ENCODE peak calls at places on chromosomes 7 and 10, in seven cellular contexts. P is aorta, S is lower lobe of right lung, A is colonic mucosa, J is neural progenitor cell, V is thoracic aorta, D is left ventricle myocardium inferior. X is an unnamed sample.

GRCh38 chr10:103367379-103367781 is 396 bp upstream of the TAF5 start:
- DNase-seq in P (no peak), S (no peak), A (peak; percentile 23), J (no peak), V (no peak), D (no peak), X (no peak)

GRCh38 chr7:46616636-46617035 is 695.6 kb upstream of the IGFBP3 start:
- DNase-seq in P (no peak), S (no peak), A (no peak), J (no peak), V (no peak), D (no peak), X (no peak)

GRCh38 chr10:50360486-50360885 is 109.2 kb upstream of the ASAH2 start:
- DNase-seq in P (no peak), S (no peak), A (no peak), J (no peak), V (no peak), D (no peak), X (no peak)

GRCh38 chr10:132342553-132342952 is 10.6 kb downstream of the LRRC27 start:
- DNase-seq in P (no peak), S (no peak), A (no peak), J (no peak), V (no peak), D (no peak), X (no peak)

GRCh38 chr7:128794020-128794419 is 2.3 kb downstream of the CCDC136 start:
- DNase-seq in P (no peak), S (no peak), A (no peak), J (no peak), V (no peak), D (no peak), X (peak; percentile 10)

GRCh38 chr10:30788307-30788706 is 158.8 kb upstream of the LYZL2 start:
- DNase-seq in P (no peak), S (no peak), A (no peak), J (no peak), V (no peak), D (no peak), X (no peak)

GRCh38 chr7:35707422-35707821 is 12.5 kb upstream of the HERPUD2 start:
- DNase-seq in P (no peak), S (no peak), A (no peak), J (no peak), V (no peak), D (no peak), X (no peak)

GRCh38 chr7:55545496-55545895 is 26.8 kb downstream of the VOPP1 start:
- DNase-seq in P (no peak), S (no peak), A (no peak), J (no peak), V (no peak), D (no peak), X (no peak)

GRCh38 chr7:1291040-1291689 is 58.5 kb downstream of the UNCX start:
- DNase-seq in P (peak; percentile 37), S (peak; percentile 35), A (no peak), J (no peak), V (no peak), D (no peak), X (no peak)

GRCh38 chr7:107045195-107045960 is 873 bp downstream of the PRKAR2B start:
- DNase-seq in P (no peak), S (no peak), A (no peak), J (peak; percentile 52), V (no peak), D (no peak), X (no peak)

GRCh38 chr10:96044686-96045085 is 1.3 kb downstream of the CCNJ start:
- DNase-seq in P (no peak), S (no peak), A (peak; percentile 19), J (peak; percentile 31), V (no peak), D (no peak), X (no peak)

GRCh38 chr10:132257271-132257670 is 50.5 kb downstream of the STK32C start:
- DNase-seq in P (no peak), S (no peak), A (no peak), J (no peak), V (no peak), D (no peak), X (no peak)

GRCh38 chr7:131110294-131111080 is 217.2 kb upstream of the MKLN1 start:
- DNase-seq in P (no peak), S (no peak), A (peak; percentile 32), J (peak; percentile 13), V (no peak), D (no peak), X (no peak)

GRCh38 chr10:24681476-24682088 is 42.1 kb downstream of the ARHGAP21 start:
- DNase-seq in P (no peak), S (no peak), A (peak; percentile 41), J (no peak), V (no peak), D (no peak), X (no peak)

GRCh38 chr10:34018129-34018528 is 683.7 kb upstream of the NRP1 start:
- DNase-seq in P (no peak), S (no peak), A (no peak), J (no peak), V (no peak), D (no peak), X (no peak)

GRCh38 chr10:50992972-50993766 is 81.1 kb upstream of the PRKG1 start:
- DNase-seq in P (peak; percentile 53), S (peak; percentile 61), A (peak; percentile 25), J (peak; percentile 43), V (no peak), D (peak; percentile 36), X (no peak)

GRCh38 chr10:43922335-43923280 is 273.9 kb upstream of the ZNF32 start:
- DNase-seq in P (no peak), S (no peak), A (no peak), J (no peak), V (no peak), D (no peak), X (no peak)

GRCh38 chr10:5776150-5776880 is 36.9 kb downstream of the GDI2 start:
- DNase-seq in P (no peak), S (no peak), A (no peak), J (peak; percentile 57), V (no peak), D (no peak), X (no peak)
- H3K4me3 ChIP-seq in P (no peak overlapping the region), S (no peak overlapping the region), A (no peak overlapping the region), J (no peak overlapping the region), V (peak overlapping the region; percentile 52), D (peak overlapping the region; percentile 8), X (no peak overlapping the region)

GRCh38 chr7:96992624-96993452 is 12.5 kb upstream of the DLX6 start:
- DNase-seq in P (no peak), S (no peak), A (no peak), J (peak; percentile 93), V (no peak), D (no peak), X (no peak)
- H3K27me3 ChIP-seq in P (no peaks in the 10 kb centered on the region), S (peaks cover 93% of the 10 kb centered on the region), A (peaks cover 72% of the 10 kb centered on the region), J (peaks cover 100% of the 10 kb centered on the region), V (peaks cover 45% of the 10 kb centered on the region), D (peaks cover 100% of the 10 kb centered on the region), X (peaks cover 45% of the 10 kb centered on the region)

GRCh38 chr10:128066954-128067382 is 59.3 kb downstream of the MKI67 start:
- DNase-seq in P (peak; percentile 12), S (no peak), A (no peak), J (no peak), V (no peak), D (no peak), X (no peak)

GRCh38 chr10:128063736-128064614 is 62.2 kb downstream of the MKI67 start:
- DNase-seq in P (no peak), S (peak; percentile 75), A (no peak), J (no peak), V (no peak), D (no peak), X (no peak)

GRCh38 chr10:128065881-128066534 is 60.2 kb downstream of the MKI67 start:
- DNase-seq in P (peak; percentile 43), S (no peak), A (no peak), J (no peak), V (no peak), D (no peak), X (no peak)

GRCh38 chr10:128062837-128063563 is 63.2 kb downstream of the MKI67 start:
- DNase-seq in P (peak; percentile 58), S (no peak), A (no peak), J (no peak), V (no peak), D (no peak), X (peak; percentile 72)

DNA sequence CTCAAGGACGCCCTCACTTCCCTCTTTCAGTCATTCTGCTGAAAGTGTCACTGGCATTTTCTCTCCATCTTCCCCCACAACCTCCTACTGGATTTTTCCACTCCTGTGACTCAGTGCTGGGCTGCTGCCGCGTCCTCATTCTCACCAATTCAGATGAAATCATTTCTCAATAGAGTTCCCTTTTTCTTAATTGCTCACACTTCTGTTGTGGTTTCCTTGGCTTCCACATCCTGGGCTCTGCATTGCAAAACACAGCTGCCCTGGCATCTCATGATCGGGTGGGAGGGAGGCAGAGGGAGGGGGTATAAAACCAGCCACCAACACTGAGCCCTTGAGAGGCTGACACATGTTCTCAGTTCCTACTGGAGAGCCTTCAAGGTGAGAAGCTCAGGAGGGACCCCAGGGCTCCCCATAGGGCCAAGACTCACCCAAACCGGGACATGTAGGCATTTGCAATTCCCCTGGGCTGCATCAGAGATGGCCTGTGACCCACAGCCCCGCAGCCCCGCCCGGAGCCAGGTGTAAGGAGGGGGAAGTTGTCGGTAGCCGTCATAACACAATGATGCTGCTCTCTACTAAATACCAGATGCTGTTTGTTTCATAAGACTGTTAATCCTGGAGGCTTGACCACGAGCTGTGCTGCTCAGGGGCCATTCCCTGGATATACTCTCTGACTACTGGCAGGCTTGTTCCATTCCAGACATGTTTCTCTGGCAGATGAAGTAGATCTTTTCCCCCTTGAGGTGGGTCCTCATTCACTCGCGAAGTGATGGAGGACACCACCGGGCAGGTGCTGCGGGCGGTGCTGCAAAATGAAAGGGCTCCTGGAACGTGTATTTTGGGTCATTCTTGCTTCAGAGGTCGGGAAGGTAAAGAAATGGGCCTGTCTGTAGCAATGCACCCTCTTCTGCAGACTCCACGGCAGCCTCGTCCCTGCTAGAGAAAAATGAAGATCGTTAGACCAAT is 61.3 kb downstream of the MKI67 start:
- DNase-seq in P (peak; percentile 91), S (peak; percentile 82), A (peak; percentile 38), J (no peak), V (peak; percentile 43), D (peak; percentile 70), X (peak; percentile 79)
- H3K4me3 ChIP-seq in P (no peak overlapping the region), S (peak overlapping the region; percentile 4), A (no peak overlapping the region), J (no peak overlapping the region), V (no peak overlapping the region), D (no peak overlapping the region), X (peak overlapping the region; percentile 54)

GRCh38 chr7:31761646-31762045 is 74.6 kb downstream of the PPP1R17 start:
- DNase-seq in P (no peak), S (no peak), A (no peak), J (no peak), V (no peak), D (peak; percentile 51), X (no peak)

GRCh38 chr7:31764457-31764856 is 77.4 kb downstream of the PPP1R17 start:
- DNase-seq in P (no peak), S (no peak), A (no peak), J (no peak), V (no peak), D (no peak), X (no peak)

GRCh38 chr7:31763548-31763947 is 76.5 kb downstream of the PPP1R17 start:
- DNase-seq in P (no peak), S (no peak), A (no peak), J (no peak), V (no peak), D (no peak), X (no peak)

DNA sequence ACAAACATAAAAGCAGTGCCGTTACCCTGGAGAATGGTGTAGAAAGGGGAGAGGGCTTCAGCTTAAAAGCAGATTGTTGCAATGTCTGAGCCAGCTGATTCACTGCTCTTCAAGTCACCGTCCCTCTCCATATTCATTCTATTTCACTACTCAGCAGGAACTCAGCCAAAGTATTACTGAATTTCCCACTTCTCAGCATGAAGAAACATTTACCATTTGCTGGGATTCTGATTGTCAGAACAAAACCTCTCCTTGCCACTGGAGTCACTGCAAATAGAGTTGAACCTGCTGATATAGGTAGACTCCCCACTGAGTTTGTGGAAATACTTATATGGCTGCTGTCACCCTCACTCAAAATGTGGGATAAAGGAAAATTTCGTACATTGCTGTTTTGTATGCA is 71.8 kb downstream of the PPP1R17 start:
- DNase-seq in P (no peak), S (no peak), A (no peak), J (no peak), V (no peak), D (no peak), X (no peak)
- H3K27me3 ChIP-seq in P (no peaks in the 10 kb centered on the region), S (no peaks in the 10 kb centered on the region), A (no peaks in the 10 kb centered on the region), J (peaks cover 90% of the 10 kb centered on the region), V (no peaks in the 10 kb centered on the region), D (no peaks in the 10 kb centered on the region), X (no peaks in the 10 kb centered on the region)